ENCODE peak calls at places on chromosome 19, in seven cellular contexts. T is iPS-NIHi11; C is left cardiac atrium; V is T-helper 2 cell; B is fibroblast of the aortic adventitia; R is AG04449; D is effector CD4-positive, alpha-beta T cell. U is an unnamed sample.

GRCh38 chr19:17322854-17323253 is 11.8 kb downstream of the ANO8 start:
- DNase-seq in C (no peak), R (no peak), T (no peak), D (no peak), B (peak; percentile 12), V (no peak), U (peak; percentile 20)

GRCh38 chr19:49151339-49152217 is 3.6 kb downstream of the HRC start:
- DNase-seq in V (no peak), D (no peak), R (no peak), C (peak; percentile 73), B (peak; percentile 28), T (peak; percentile 88), U (no peak)

GRCh38 chr19:5563941-5564612 is 3.7 kb downstream of the TINCR start:
- DNase-seq in R (no peak), B (no peak), T (no peak), C (no peak), V (no peak), D (no peak), U (no peak)

GRCh38 chr19:14015454-14016035 is 9.4 kb upstream of the RFX1 start:
- DNase-seq in B (no peak), D (no peak), R (no peak), T (no peak), C (no peak), V (no peak), U (no peak)

GRCh38 chr19:2561895-2562294 is 86.0 kb downstream of the GADD45B start:
- DNase-seq in D (peak; percentile 50), C (peak; percentile 19), R (no peak), T (no peak), B (no peak), V (peak; percentile 76), U (no peak)

GRCh38 chr19:46739290-46739771 is 6.5 kb upstream of the FKRP start:
- DNase-seq in R (no peak), T (no peak), B (no peak), C (peak; percentile 87), D (no peak), V (no peak), U (peak; percentile 37)

GRCh38 chr19:7654401-7654800 is 14.4 kb upstream of the RETN start:
- DNase-seq in R (no peak), C (no peak), D (no peak), V (no peak), T (no peak), B (peak; percentile 19), U (no peak)

GRCh38 chr19:35421362-35421761 is 26.7 kb upstream of the FFAR2 start:
- DNase-seq in R (no peak), T (no peak), C (no peak), D (no peak), V (no peak), B (no peak), U (no peak)

GRCh38 chr19:48510421-48511268 is 990 bp downstream of the LMTK3 start:
- DNase-seq in V (peak; percentile 75), D (peak; percentile 79), B (peak; percentile 51), T (peak; percentile 68), R (no peak), C (peak; percentile 79), U (peak; percentile 65)

GRCh38 chr19:14116918-14117578 is 514 bp downstream of the PRKACA start:
- DNase-seq in D (no peak), B (no peak), T (peak; percentile 41), C (peak; percentile 55), V (peak; percentile 36), R (no peak), U (peak; percentile 31)

GRCh38 chr19:7242601-7243258 is 51.5 kb downstream of the INSR start:
- DNase-seq in D (no peak), C (no peak), R (peak; percentile 14), V (no peak), T (no peak), B (peak; percentile 92), U (no peak)

GRCh38 chr19:12952488-12953455 is 4.3 kb downstream of the GADD45GIP1 start:
- DNase-seq in C (peak; percentile 64), R (no peak), B (peak; percentile 93), D (no peak), T (no peak), V (no peak), U (peak; percentile 27)

GRCh38 chr19:39160523-39160861 is 34.9 kb downstream of the PAK4 start:
- DNase-seq in R (no peak), T (no peak), B (peak; percentile 85), V (no peak), C (peak; percentile 75), D (no peak), U (no peak)

GRCh38 chr19:29576761-29577661 is 29.1 kb upstream of the POP4 start:
- DNase-seq in V (no peak), C (no peak), B (peak; percentile 5), D (no peak), R (no peak), T (no peak), U (no peak)

GRCh38 chr19:42528354-42529247 is at the start of gene CEACAM1:
- DNase-seq in D (peak; percentile 28), V (peak; percentile 67), R (no peak), T (no peak), B (no peak), C (peak; percentile 53), U (no peak)

GRCh38 chr19:40744554-40745401 is 5.5 kb downstream of the ACTMAP start:
- DNase-seq in R (no peak), D (no peak), T (peak; percentile 58), C (no peak), B (no peak), V (peak; percentile 34), U (no peak)

GRCh38 chr19:4657835-4658234 is 12.3 kb downstream of the MYDGF start:
- DNase-seq in T (no peak), C (no peak), D (no peak), V (no peak), B (no peak), R (no peak), U (no peak)

GRCh38 chr19:14410775-14411134 is 8.4 kb downstream of the DDX39A start:
- DNase-seq in C (no peak), R (no peak), T (no peak), D (no peak), V (no peak), B (no peak), U (no peak)

GRCh38 chr19:4541114-4541805 is 1.4 kb upstream of the LRG1 start:
- DNase-seq in C (no peak), T (no peak), B (no peak), R (no peak), D (no peak), V (no peak), U (no peak)

GRCh38 chr19:49636230-49636932 is 3.6 kb downstream of the RRAS start:
- DNase-seq in T (no peak), V (no peak), B (no peak), C (no peak), D (no peak), R (no peak), U (no peak)

GRCh38 chr19:6672693-6673290 is 2.8 kb upstream of the TNFSF14 start:
- DNase-seq in V (no peak), B (no peak), C (no peak), D (no peak), T (no peak), R (no peak), U (no peak)

GRCh38 chr19:39590265-39590664 is 12.1 kb upstream of the LGALS13 start:
- DNase-seq in R (no peak), T (peak; percentile 27), D (no peak), V (peak; percentile 9), C (no peak), B (peak; percentile 8), U (no peak)

GRCh38 chr19:40586611-40587010 is 9.9 kb downstream of the SHKBP1 start:
- DNase-seq in D (no peak), T (no peak), C (no peak), R (no peak), B (no peak), V (no peak), U (no peak)

GRCh38 chr19:32318884-32319520 is 26.4 kb upstream of the ZNF507 start:
- DNase-seq in V (peak; percentile 2), R (no peak), B (no peak), D (no peak), T (peak; percentile 72), C (no peak), U (no peak)

GRCh38 chr19:2720777-2721569 is at the start of gene DIRAS1:
- DNase-seq in R (no peak), D (no peak), B (no peak), C (no peak), V (no peak), T (peak; percentile 86), U (no peak)

GRCh38 chr19:40341601-40342482 is 6.4 kb downstream of the C19orf47 start:
- DNase-seq in V (no peak), T (no peak), B (peak; percentile 20), C (peak; percentile 73), D (no peak), R (no peak), U (no peak)